ENCODE peak calls at places on chromosomes 11 and 22, in seven cellular contexts. K, X, W, C, O, G and T are unnamed samples.
A peak's percentile ranks its signal among the peaks of the same experiment; 100 is the strongest.

GRCh38 chr11:65439331-65440181 is 17.0 kb downstream of the NEAT1 start:
- DNase-seq in K (no peak), X (peak; percentile 72), W (peak; percentile 15), C (peak; percentile 46), O (peak; percentile 65), G (peak; percentile 57), T (no peak)

GRCh38 chr22:46604306-46604690 is 15.9 kb upstream of the GRAMD4 start:
- DNase-seq in K (peak; percentile 33), X (peak; percentile 16), W (no peak), C (peak; percentile 24), O (no peak), G (no peak), T (no peak)

GRCh38 chr22:50506611-50507420 is 686 bp downstream of the LMF2 start:
- DNase-seq in K (no peak), X (no peak), W (no peak), C (no peak), O (no peak), G (peak; percentile 79), T (no peak)

GRCh38 chr11:59141673-59142460 is 789 bp upstream of the FAM111A start:
- DNase-seq in K (no peak), X (peak; percentile 24), W (no peak), C (peak; percentile 11), O (no peak), G (no peak), T (no peak)

GRCh38 chr11:60910281-60910687 is 3.7 kb upstream of the TMEM109 start:
- DNase-seq in K (no peak), X (no peak), W (peak; percentile 90), C (no peak), O (no peak), G (no peak), T (no peak)

GRCh38 chr22:38346506-38346905 is 29.3 kb upstream of the CSNK1E start:
- DNase-seq in K (no peak), X (no peak), W (no peak), C (no peak), O (no peak), G (peak; percentile 21), T (no peak)

GRCh38 chr11:72721689-72722049 is 30.5 kb downstream of the ARAP1 start:
- DNase-seq in K (no peak), X (peak; percentile 52), W (peak; percentile 41), C (peak; percentile 62), O (peak; percentile 62), G (no peak), T (no peak)

GRCh38 chr11:67519726-67520125 is 3.5 kb downstream of the CABP2 start:
- DNase-seq in K (no peak), X (no peak), W (no peak), C (no peak), O (no peak), G (peak; percentile 67), T (no peak)

GRCh38 chr11:26778000-26778757 is 56.3 kb upstream of the SLC5A12 start:
- DNase-seq in K (no peak), X (peak; percentile 64), W (no peak), C (peak; percentile 41), O (peak; percentile 26), G (no peak), T (no peak)

GRCh38 chr11:105986554-105986953 is 35.5 kb downstream of the MSANTD4 start:
- DNase-seq in K (no peak), X (no peak), W (no peak), C (no peak), O (no peak), G (no peak), T (no peak)
- TF ChIP-seq CTCF in K (no peak), X (no peak), W (no peak), C (no peak), O (no peak), G (no peak), T (no peak)

GRCh38 chr11:961921-962320 is 36.3 kb downstream of the AP2A2 start:
- DNase-seq in K (no peak), X (no peak), W (no peak), C (no peak), O (no peak), G (no peak), T (no peak)

GRCh38 chr11:959027-959426 is 33.4 kb downstream of the AP2A2 start:
- DNase-seq in K (no peak), X (no peak), W (no peak), C (no peak), O (no peak), G (no peak), T (no peak)

GRCh38 chr11:958101-958500 is 32.4 kb downstream of the AP2A2 start:
- DNase-seq in K (no peak), X (no peak), W (no peak), C (no peak), O (no peak), G (no peak), T (no peak)

GRCh38 chr11:957201-957920 is 31.7 kb downstream of the AP2A2 start:
- DNase-seq in K (no peak), X (no peak), W (no peak), C (no peak), O (no peak), G (no peak), T (no peak)

DNA sequence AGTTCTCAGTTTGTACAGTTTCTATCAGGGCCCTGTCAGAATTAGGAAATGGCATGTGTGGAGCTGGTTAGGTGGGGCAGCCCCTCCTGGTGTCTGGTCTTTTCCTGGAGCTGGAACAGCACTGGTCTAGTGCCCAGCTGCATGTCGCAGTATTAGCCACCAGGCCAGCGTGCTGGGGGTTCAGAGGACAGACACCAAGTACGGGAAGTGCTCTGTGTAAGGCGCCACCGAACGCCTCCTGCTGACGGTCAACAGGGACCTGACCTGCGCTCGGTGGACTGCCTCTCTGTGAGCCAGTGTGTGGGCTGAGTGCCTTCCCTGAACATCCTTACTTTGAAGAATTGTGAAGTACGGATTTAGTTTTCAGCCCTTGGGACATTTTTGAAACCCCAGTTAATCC is 33.9 kb downstream of the AP2A2 start:
- DNase-seq in K (no peak), X (no peak), W (no peak), C (no peak), O (no peak), G (no peak), T (no peak)
- TF ChIP-seq CTCF in K (no peak), X (no peak), W (no peak), C (no peak), O (no peak), G (no peak), T (no peak)

GRCh38 chr22:26684173-26684572 is 26.8 kb downstream of the MIAT start:
- DNase-seq in K (no peak), X (no peak), W (no peak), C (no peak), O (no peak), G (no peak), T (no peak)
- TF ChIP-seq CTCF in K (no peak), X (no peak), W (no peak), C (no peak), O (no peak), G (no peak), T (no peak)

GRCh38 chr22:22700631-22701030 is 56.2 kb downstream of the GGTLC2 start:
- DNase-seq in K (no peak), X (no peak), W (no peak), C (no peak), O (no peak), G (peak; percentile 28), T (no peak)

GRCh38 chr22:22702874-22703570 is 58.6 kb downstream of the GGTLC2 start:
- DNase-seq in K (no peak), X (no peak), W (no peak), C (no peak), O (no peak), G (peak; percentile 56), T (no peak)

GRCh38 chr22:22704156-22704946 is 59.9 kb downstream of the GGTLC2 start:
- DNase-seq in K (no peak), X (no peak), W (no peak), C (no peak), O (no peak), G (peak; percentile 22), T (no peak)

GRCh38 chr22:22703715-22704114 is 59.3 kb downstream of the GGTLC2 start:
- DNase-seq in K (no peak), X (peak; percentile 80), W (no peak), C (peak; percentile 69), O (peak; percentile 45), G (peak; percentile 65), T (no peak)

GRCh38 chr22:22702159-22702873 is 57.9 kb downstream of the GGTLC2 start:
- DNase-seq in K (no peak), X (no peak), W (peak; percentile 39), C (no peak), O (no peak), G (peak; percentile 53), T (no peak)
- TF ChIP-seq CTCF in K (no peak), X (peak; percentile 30), W (peak; percentile 57), C (peak; percentile 44), O (peak; percentile 66), G (no peak), T (peak; percentile 6)

GRCh38 chr11:46127150-46127638 is 5.9 kb upstream of the PHF21A start:
- DNase-seq in K (peak; percentile 46), X (peak; percentile 84), W (peak; percentile 44), C (peak; percentile 85), O (peak; percentile 74), G (no peak), T (no peak)
- TF ChIP-seq CTCF in K (no peak), X (peak; percentile 74), W (peak; percentile 51), C (peak; percentile 68), O (peak; percentile 67), G (no peak), T (no peak)

GRCh38 chr22:17664414-17665045 is 26.0 kb downstream of the BCL2L13 start:
- DNase-seq in K (no peak), X (no peak), W (no peak), C (no peak), O (no peak), G (no peak), T (no peak)
- TF ChIP-seq CTCF in K (no peak), X (no peak), W (no peak), C (no peak), O (no peak), G (no peak), T (no peak)

DNA sequence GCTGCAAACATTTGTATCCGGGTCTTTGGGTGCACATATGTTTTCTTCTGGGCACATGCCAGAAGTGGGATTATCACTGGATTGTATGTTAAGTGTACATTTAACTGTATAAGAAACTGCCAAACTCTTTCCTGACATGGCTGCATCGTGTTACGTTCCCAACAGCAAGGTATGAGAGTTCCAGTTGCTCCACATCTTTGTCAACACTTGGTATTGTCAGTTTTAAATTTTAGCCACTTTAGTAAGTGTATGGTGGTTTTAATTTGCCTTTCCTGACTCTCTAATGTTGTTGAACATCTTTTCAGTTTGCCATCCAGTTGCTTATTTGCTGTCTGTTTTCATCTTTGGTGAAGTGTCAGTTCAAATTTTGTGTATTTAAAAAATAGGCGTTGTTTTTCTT is 22.5 kb upstream of the SMIM38 start:
- DNase-seq in K (no peak), X (no peak), W (no peak), C (no peak), O (no peak), G (no peak), T (no peak)
- TF ChIP-seq CTCF in K (no peak), X (no peak), W (no peak), C (no peak), O (no peak), G (no peak), T (no peak)